ENCODE peak calls at places on chromosomes 6 and 20, in nine cellular contexts. Z is endodermal cell, L is MM.1S, W is fibroblast of lung, G is H1, N is cardiac muscle cell, M is Panc1, I is neural progenitor cell, U is esophagus squamous epithelium. A is an unnamed sample. For H3K9me3, the result is how much of the 10 kb centered on the place peaks cover.

GRCh38 chr6:36724514-36725385 is 27.1 kb downstream of the RAB44 start:
- DNase-seq in Z (peak), L (peak), W (peak), G (peak), N (peak), M (peak), I (peak), U (no peak), A (peak)

GRCh38 chr6:71977860-71978259 is 91.5 kb downstream of the RIMS1 start:
- DNase-seq in Z (no peak), L (no peak), W (no peak), G (no peak), N (peak), M (no peak), I (no peak), U (no peak), A (no peak)

GRCh38 chr6:30194797-30195690 is 18.2 kb downstream of the TRIM26 start:
- DNase-seq in Z (peak), L (no peak), W (no peak), G (no peak), N (no peak), M (no peak), I (peak), U (no peak), A (no peak)

GRCh38 chr6:73743556-73743955 is 47.6 kb downstream of the CD109 start:
- DNase-seq in Z (no peak), L (no peak), W (peak), G (no peak), N (no peak), M (no peak), I (no peak), U (no peak), A (no peak)

GRCh38 chr20:34578040-34578439 is 19.5 kb downstream of the MAP1LC3A start:
- DNase-seq in Z (no peak), L (no peak), W (no peak), G (no peak), N (no peak), M (no peak), I (no peak), U (no peak), A (no peak)

GRCh38 chr6:126133984-126134383 is 147.6 kb downstream of the TRMT11 start:
- DNase-seq in Z (no peak), L (no peak), W (no peak), G (no peak), N (no peak), M (no peak), I (no peak), U (no peak), A (no peak)

GRCh38 chr6:161439093-161439492 is 165.2 kb upstream of the AGPAT4 start:
- DNase-seq in Z (no peak), L (no peak), W (peak), G (no peak), N (no peak), M (peak), I (no peak), U (no peak), A (peak)

GRCh38 chr6:133645000-133645619 is 243.8 kb upstream of the TCF21 start:
- DNase-seq in Z (no peak), L (no peak), W (peak), G (no peak), N (no peak), M (no peak), I (no peak), U (no peak), A (no peak)

GRCh38 chr6:163098827-163099469 is 315.6 kb upstream of the QKI start:
- DNase-seq in Z (no peak), L (no peak), W (peak), G (no peak), N (no peak), M (no peak), I (no peak), U (no peak), A (no peak)

GRCh38 chr6:77094821-77095220 is 368.5 kb downstream of the HTR1B start:
- DNase-seq in Z (no peak), L (no peak), W (no peak), G (no peak), N (no peak), M (no peak), I (no peak), U (no peak), A (no peak)

GRCh38 chr6:18632670-18633410 is 245.7 kb downstream of the RNF144B start:
- DNase-seq in Z (no peak), L (no peak), W (peak), G (no peak), N (no peak), M (peak), I (no peak), U (no peak), A (no peak)

GRCh38 chr6:167828325-167828956 is 1.7 kb downstream of the AFDN start:
- DNase-seq in Z (no peak), L (no peak), W (no peak), G (no peak), N (no peak), M (no peak), I (no peak), U (no peak), A (no peak)

GRCh38 chr6:127554435-127555006 is 22.5 kb upstream of the C6orf58 start:
- DNase-seq in Z (peak), L (peak), W (peak), G (no peak), N (peak), M (no peak), I (peak), U (no peak), A (peak)

GRCh38 chr20:58668901-58669286 is 17.8 kb downstream of the STX16 start:
- DNase-seq in Z (no peak), L (no peak), W (no peak), G (no peak), N (no peak), M (no peak), I (no peak), U (no peak), A (no peak)

GRCh38 chr6:128509709-128510108 is 10.7 kb downstream of the PTPRK start:
- DNase-seq in Z (no peak), L (no peak), W (no peak), G (no peak), N (no peak), M (no peak), I (no peak), U (no peak), A (no peak)

GRCh38 chr20:48826883-48827771 is 672 bp downstream of the PREX1 start:
- DNase-seq in Z (peak), L (peak), W (peak), G (peak), N (peak), M (no peak), I (peak), U (no peak), A (peak)

GRCh38 chr6:98835149-98836024 is 1.0 kb downstream of the POU3F2 start:
- DNase-seq in Z (peak), L (peak), W (peak), G (peak), N (peak), M (no peak), I (peak), U (no peak), A (peak)

GRCh38 chr6:91476000-91476399 is 889.1 kb upstream of the MAP3K7 start:
- DNase-seq in Z (no peak), L (peak), W (peak), G (no peak), N (peak), M (peak), I (no peak), U (no peak), A (peak)

GRCh38 chr6:96721227-96721626 is 116.0 kb downstream of the GPR63 start:
- DNase-seq in Z (no peak), L (no peak), W (no peak), G (no peak), N (no peak), M (no peak), I (no peak), U (no peak), A (no peak)

GRCh38 chr6:54992789-54993188 is 146.2 kb downstream of the FAM83B start:
- DNase-seq in Z (peak), L (peak), W (no peak), G (no peak), N (no peak), M (no peak), I (peak), U (no peak), A (no peak)

GRCh38 chr20:3798405-3798768 is 2.3 kb downstream of the CDC25B start:
- DNase-seq in Z (no peak), L (no peak), W (no peak), G (no peak), N (no peak), M (no peak), I (no peak), U (no peak), A (no peak)

GRCh38 chr20:6562111-6562510 is 205.4 kb upstream of the BMP2 start:
- DNase-seq in Z (no peak), L (no peak), W (peak), G (no peak), N (no peak), M (peak), I (no peak), U (no peak), A (no peak)

GRCh38 chr6:33277663-33278391 is 904 bp downstream of the B3GALT4 start:
- DNase-seq in Z (peak), L (no peak), W (peak), G (peak), N (no peak), M (no peak), I (peak), U (no peak), A (no peak)

GRCh38 chr6:33278810-33279209 is 1.9 kb downstream of the B3GALT4 start:
- DNase-seq in Z (no peak), L (no peak), W (no peak), G (no peak), N (no peak), M (no peak), I (no peak), U (no peak), A (no peak)

GRCh38 chr6:33278392-33278741 is 1.4 kb downstream of the B3GALT4 start:
- DNase-seq in Z (no peak), L (no peak), W (no peak), G (no peak), N (no peak), M (no peak), I (no peak), U (no peak), A (no peak)

GRCh38 chr6:33276581-33276863 is 401 bp upstream of the B3GALT4 start:
- DNase-seq in Z (no peak), L (no peak), W (peak), G (no peak), N (no peak), M (no peak), I (no peak), U (no peak), A (no peak)

DNA sequence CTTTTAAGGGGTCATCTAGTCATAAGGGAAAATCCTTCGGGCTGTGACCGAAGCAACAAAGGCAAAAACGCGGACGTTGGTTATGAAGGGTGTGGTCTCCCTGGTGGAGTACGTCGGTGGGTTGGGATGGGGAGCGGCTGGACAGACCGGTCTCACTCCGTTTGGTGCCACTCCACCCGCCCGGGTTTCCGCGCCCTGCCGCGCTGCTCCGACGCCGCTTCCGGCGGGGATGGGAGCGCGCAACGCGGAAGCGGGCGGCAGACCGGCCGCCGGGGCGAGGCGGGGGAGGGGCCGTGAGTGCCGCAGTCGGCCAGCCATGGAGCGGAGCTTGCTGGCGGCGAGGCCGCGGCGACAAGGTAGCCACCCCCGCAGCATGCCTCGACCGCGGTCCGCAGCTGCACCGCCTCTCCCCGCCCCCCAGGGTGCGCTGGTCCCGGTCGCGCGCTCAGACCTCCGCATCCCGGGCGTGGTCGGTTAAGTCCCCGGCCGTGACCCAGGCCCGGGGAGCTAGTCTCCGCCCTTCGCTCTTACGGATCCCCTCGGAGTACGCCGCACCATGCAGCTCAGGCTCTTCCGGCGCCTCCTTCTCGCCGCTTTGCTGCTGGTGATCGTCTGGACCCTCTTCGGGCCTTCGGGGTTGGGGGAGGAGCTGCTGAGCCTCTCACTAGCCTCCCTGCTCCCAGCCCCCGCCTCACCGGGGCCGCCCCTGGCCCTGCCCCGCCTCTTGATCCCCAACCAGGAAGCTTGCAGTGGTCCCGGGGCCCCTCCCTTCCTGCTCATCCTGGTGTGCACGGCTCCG is at the start of gene B3GALT4:
- DNase-seq in Z (peak), L (no peak), W (peak), G (peak), N (peak), M (no peak), I (peak), U (no peak), A (peak)
- TF ChIP-seq CTCF in Z (peak), L (no peak), W (peak), G (no peak), N (peak), M (no peak), I (peak), U (peak), A (peak)

GRCh38 chr20:63149531-63150207 is 66.3 kb downstream of the YTHDF1 start:
- DNase-seq in Z (no peak), L (no peak), W (no peak), G (no peak), N (no peak), M (no peak), I (no peak), U (no peak), A (peak)
- H3K9me3 ChIP-seq in Z (under half), L (under half), W (under half), G (under half), N (under half), M (under half), I (under half), U (under half), A (under half)

GRCh38 chr20:54209216-54209813 is 1.4 kb downstream of the PFDN4 start:
- DNase-seq in Z (no peak), L (no peak), W (no peak), G (no peak), N (no peak), M (no peak), I (no peak), U (no peak), A (no peak)
- TF ChIP-seq CTCF in Z (peak), L (no peak), W (no peak), G (no peak), N (no peak), M (peak), I (peak), U (no peak), A (no peak)

DNA sequence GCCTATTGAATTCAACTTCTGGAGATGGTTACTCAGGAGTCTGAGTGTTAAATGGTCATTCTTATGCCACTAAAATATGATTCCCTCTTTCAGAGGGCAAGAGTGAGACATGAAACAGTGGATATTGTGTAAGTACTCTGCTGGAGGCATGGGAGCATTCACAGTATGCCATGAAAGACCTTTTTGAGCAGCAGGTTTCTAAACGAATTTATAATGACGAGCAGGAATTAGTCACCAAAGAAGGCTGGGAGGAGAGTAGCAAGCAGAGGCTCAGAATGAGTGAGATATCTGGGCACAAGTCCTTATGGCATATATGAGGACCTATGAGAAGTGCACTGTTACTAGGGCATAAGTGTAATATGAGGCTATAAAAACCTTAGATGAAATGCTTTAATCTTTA is 10.9 kb upstream of the MYB start:
- DNase-seq in Z (no peak), L (no peak), W (no peak), G (no peak), N (no peak), M (no peak), I (no peak), U (no peak), A (no peak)
- H3K9me3 ChIP-seq in Z (under half), L (under half), W (under half), G (under half), N (under half), M (under half), I (under half), U (under half), A (under half)